ENCODE peak calls at places on chromosomes 13 and 19, in four cellular contexts. H, I, V and L are unnamed samples.

GRCh38 chr19:45924891-45925447 is 10.4 kb upstream of the NANOS2 start:
- DNase-seq in H (no peak), I (no peak), V (no peak), L (no peak)

GRCh38 chr19:55340144-55340783 is 588 bp downstream of the KMT5C start:
- DNase-seq in H (no peak), I (peak; percentile 43), V (no peak), L (no peak)

GRCh38 chr19:47351545-47351944 is 2.4 kb downstream of the DHX34 start:
- DNase-seq in H (no peak), I (no peak), V (no peak), L (no peak)

GRCh38 chr13:34816543-34816942 is 125.5 kb upstream of the NBEA start:
- DNase-seq in H (no peak), I (no peak), V (no peak), L (no peak)

GRCh38 chr13:45242070-45242469 is 41.2 kb upstream of the KCTD4 start:
- DNase-seq in H (no peak), I (no peak), V (no peak), L (no peak)

GRCh38 chr13:42592915-42593718 is 19.2 kb downstream of the TNFSF11 start:
- DNase-seq in H (no peak), I (no peak), V (no peak), L (no peak)

GRCh38 chr19:19064098-19064722 is 416 bp downstream of the SLC25A42 start:
- DNase-seq in H (no peak), I (no peak), V (peak; percentile 14), L (no peak)

GRCh38 chr13:40193290-40194203 is 472.9 kb downstream of the FOXO1 start:
- DNase-seq in H (no peak), I (no peak), V (peak; percentile 51), L (no peak)

GRCh38 chr13:74443623-74444022 is 309.4 kb upstream of the KLF12 start:
- DNase-seq in H (no peak), I (no peak), V (no peak), L (no peak)

GRCh38 chr13:76882431-76882830 is 3.8 kb downstream of the KCTD12 start:
- DNase-seq in H (no peak), I (no peak), V (no peak), L (no peak)

GRCh38 chr19:40283414-40284250 is 1.5 kb downstream of the AKT2 start:
- DNase-seq in H (no peak), I (peak; percentile 64), V (no peak), L (no peak)

GRCh38 chr13:93364166-93364565 is 137.6 kb downstream of the GPC6 start:
- DNase-seq in H (no peak), I (no peak), V (no peak), L (no peak)

DNA sequence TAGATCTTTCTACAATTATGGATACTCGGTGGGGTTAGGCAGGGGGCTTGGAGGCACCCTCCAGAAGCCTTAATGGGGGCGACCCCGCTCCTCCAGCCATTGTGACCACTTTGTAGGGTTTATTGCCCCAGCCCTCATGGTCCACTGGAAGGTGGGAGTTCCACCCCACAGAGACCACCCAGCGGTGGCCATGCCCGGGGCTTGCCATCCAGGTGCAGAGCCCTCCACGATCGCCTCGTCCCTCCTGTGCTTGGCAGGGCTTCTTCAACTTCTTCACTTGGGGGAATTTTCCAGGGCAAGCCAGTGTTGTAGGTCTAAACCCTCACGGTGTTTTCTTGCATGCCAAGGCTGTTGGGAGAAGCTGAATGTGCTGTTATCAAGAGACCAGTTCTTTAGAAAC is 16.1 kb downstream of the ZNF536 start:
- DNase-seq in H (no peak), I (no peak), V (no peak), L (no peak)
- H3K27ac ChIP-seq in H (no peak overlapping the region), I (no peak overlapping the region), V (no peak overlapping the region), L (no peak overlapping the region)

DNA sequence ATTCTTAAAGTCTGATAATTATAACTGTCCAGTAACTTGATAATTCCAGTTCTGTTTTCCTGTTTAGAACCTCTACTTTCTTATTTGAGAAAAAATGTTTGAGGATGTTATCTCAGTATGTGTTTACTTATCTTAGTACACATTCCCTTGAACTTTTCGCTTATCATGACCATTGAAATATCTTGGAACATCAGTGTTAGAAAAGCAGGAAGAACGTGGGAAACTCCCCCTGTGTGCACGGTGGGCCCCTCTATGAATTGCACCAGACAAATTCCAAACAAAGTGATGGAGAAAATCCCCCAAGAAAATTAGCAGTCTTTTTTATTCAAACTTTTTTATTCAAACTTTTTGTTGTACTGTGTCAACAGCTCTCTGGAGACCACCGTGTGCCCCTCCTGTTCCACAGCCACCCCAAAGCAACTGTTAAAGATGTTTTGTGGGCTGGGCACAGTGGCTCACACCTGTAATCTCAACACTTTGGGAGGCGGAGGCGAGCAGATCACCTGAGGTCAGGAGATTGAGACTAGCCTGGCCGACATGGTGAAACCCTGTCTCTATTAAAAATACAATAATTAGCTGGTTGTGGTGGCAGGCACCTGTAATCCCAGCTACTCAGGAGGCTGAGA is 78.3 kb upstream of the PEG3 start:
- DNase-seq in H (no peak), I (no peak), V (no peak), L (no peak)
- H3K27ac ChIP-seq in H (no peak overlapping the region), I (no peak overlapping the region), V (no peak overlapping the region), L (no peak overlapping the region)

DNA sequence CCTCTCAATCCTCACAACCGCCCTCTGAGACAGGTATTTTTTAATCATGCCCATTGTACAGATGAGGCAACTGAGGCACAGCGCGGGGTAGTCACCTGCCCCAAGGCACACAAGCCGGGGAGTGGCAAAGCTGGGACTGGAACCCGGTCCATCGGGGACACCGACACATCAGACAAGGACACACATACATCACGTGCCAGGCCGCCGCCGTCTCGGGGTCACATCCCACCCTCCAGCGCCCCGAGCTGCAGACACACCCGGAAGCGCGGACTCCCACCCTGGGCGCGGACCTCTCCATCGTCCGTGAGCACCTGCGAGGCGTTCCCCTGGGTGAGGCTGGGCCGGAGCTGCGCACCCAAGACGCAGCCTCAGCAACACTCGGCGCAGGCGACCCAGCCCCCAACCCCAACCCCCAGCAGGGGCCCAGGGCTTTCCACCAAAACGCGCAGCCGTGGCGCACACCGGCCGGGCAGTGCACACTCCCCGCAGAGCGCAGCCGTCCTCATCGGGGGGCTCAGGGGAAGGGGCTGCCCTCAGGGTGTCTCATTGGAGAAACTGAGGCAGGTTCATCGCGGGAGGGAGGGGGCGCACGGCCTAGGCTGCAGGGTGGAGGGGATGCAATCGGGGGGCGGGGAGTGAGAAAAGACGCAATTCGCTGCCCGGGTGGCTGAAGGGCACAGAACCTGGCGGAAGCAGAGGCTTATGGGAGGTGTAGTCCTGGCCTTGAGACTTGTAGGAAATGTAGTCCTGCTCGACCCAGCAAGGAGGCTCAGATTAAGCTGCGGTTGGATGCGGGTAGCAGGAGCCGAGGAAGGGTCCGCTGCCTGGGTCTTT is 1.9 kb upstream of the LMTK3 start:
- DNase-seq in H (no peak), I (peak; percentile 73), V (peak; percentile 66), L (peak; percentile 74)
- H3K27ac ChIP-seq in H (no peak overlapping the region), I (no peak overlapping the region), V (no peak overlapping the region), L (no peak overlapping the region)

GRCh38 chr13:66224644-66225043 is 1005.5 kb downstream of the PCDH9 start:
- DNase-seq in H (no peak), I (no peak), V (no peak), L (no peak)
- H3K27ac ChIP-seq in H (peak overlapping the region; percentile 54), I (no peak overlapping the region), V (no peak overlapping the region), L (no peak overlapping the region)

GRCh38 chr19:51022526-51022925 is 3.0 kb upstream of the KLK10 start:
- DNase-seq in H (no peak), I (no peak), V (no peak), L (no peak)

GRCh38 chr19:51019544-51019925 is at the start of gene KLK10:
- DNase-seq in H (no peak), I (no peak), V (no peak), L (no peak)

GRCh38 chr19:51018745-51019543 is 565 bp downstream of the KLK10 start:
- DNase-seq in H (no peak), I (peak; percentile 26), V (no peak), L (peak; percentile 78)

GRCh38 chr19:51023946-51024345 is 2.5 kb downstream of the KLK11 start:
- DNase-seq in H (no peak), I (no peak), V (no peak), L (no peak)

GRCh38 chr19:51020988-51021651 is 1.6 kb upstream of the KLK10 start:
- DNase-seq in H (peak; percentile 38), I (peak; percentile 47), V (peak; percentile 13), L (no peak)
- H3K27ac ChIP-seq in H (no peak overlapping the region), I (no peak overlapping the region), V (peak overlapping the region; percentile 14), L (no peak overlapping the region)

DNA sequence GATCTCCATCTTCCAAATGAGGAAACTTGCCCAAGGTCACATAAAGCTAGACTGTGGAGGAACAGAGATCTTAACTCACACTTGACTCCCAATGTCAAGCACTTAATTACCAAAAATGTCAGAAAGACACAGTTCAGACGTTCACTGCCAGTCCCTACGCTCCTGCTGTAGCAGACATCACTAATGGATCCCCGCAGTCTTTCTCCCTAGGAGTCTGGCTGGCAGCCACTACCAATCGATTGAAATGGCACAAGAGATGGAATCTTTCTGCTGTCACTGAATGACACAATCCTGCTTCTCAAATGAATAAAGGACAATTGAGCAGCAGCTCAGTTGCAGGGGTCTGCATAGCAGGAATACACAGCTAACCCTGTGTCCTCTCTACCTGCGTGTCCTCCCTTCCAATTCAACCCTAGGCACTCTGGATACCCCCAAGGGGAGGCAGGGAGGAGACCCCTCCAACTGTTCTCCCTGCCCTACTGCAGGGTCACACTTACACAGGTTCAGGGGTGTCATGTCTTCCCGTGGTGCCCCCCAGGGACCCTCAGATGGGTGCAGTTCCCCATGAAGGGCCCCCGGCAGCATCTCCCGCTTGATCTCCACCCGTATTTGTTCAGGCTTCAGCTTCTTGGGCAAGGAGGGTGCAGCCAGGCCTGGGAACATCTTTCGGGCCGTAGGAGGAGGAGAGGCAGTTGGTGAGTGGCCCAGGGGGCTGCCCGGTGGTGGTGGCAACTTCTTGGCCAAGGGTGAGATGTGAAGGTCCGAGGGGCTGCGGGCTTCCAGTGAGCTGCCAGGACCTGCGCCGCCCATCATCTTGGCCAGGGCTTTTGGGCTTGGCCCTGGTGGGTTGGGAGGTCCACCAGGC is 7.9 kb upstream of the AKAP8L start:
- DNase-seq in H (no peak), I (no peak), V (no peak), L (no peak)
- H3K27ac ChIP-seq in H (no peak overlapping the region), I (no peak overlapping the region), V (no peak overlapping the region), L (no peak overlapping the region)

GRCh38 chr19:10095948-10096614 is 6.4 kb downstream of the ANGPTL6 start:
- DNase-seq in H (peak; percentile 83), I (peak; percentile 92), V (peak; percentile 77), L (peak; percentile 90)

GRCh38 chr19:10100163-10100785 is 2.2 kb downstream of the ANGPTL6 start:
- DNase-seq in H (no peak), I (no peak), V (no peak), L (no peak)

GRCh38 chr19:10093295-10094186 is 7.4 kb downstream of the SHFL start:
- DNase-seq in H (no peak), I (no peak), V (no peak), L (no peak)

GRCh38 chr19:10095622-10095947 is 6.9 kb downstream of the ANGPTL6 start:
- DNase-seq in H (no peak), I (no peak), V (no peak), L (no peak)

GRCh38 chr19:10096615-10096963 is 5.9 kb downstream of the ANGPTL6 start:
- DNase-seq in H (no peak), I (no peak), V (no peak), L (no peak)
- H3K27ac ChIP-seq in H (no peak overlapping the region), I (no peak overlapping the region), V (peak overlapping the region; percentile 38), L (peak overlapping the region; percentile 90)